ENCODE peak calls at places on chromosomes 7 and 10, in nine cellular contexts. D is midbrain; R is effector CD4-positive, alpha-beta T cell; A is Right ventricle myocardium superior; T is NCI-H1694; E is sciatic nerve; S is activated CD4-positive, CD25-positive, alpha-beta regulatory T cell; Y is mucosa of descending colon; K is HEK293T. V is an unnamed sample.

GRCh38 chr7:40167291-40167690 is 32.5 kb downstream of the SUGCT start:
- DNase-seq in D (no peak), R (no peak), A (no peak), T (no peak), E (no peak), S (no peak), Y (no peak), K (no peak), V (no peak)

GRCh38 chr7:154640266-154640865 is 362.6 kb downstream of the PAXIP1 start:
- DNase-seq in D (peak; percentile 43), R (no peak), A (no peak), T (no peak), E (no peak), S (no peak), Y (peak; percentile 26), K (peak; percentile 28), V (no peak)

GRCh38 chr7:129783097-129783919 is 169.5 kb downstream of the UBE2H start:
- DNase-seq in D (no peak), R (no peak), A (no peak), T (no peak), E (no peak), S (no peak), Y (peak; percentile 37), K (no peak), V (no peak)

GRCh38 chr7:91503934-91504575 is 239.8 kb downstream of the FZD1 start:
- DNase-seq in D (no peak), R (no peak), A (no peak), T (no peak), E (no peak), S (no peak), Y (no peak), K (no peak), V (no peak)

GRCh38 chr10:71569775-71570588 is 149.6 kb downstream of the C10orf105 start:
- DNase-seq in D (peak; percentile 78), R (peak; percentile 73), A (peak; percentile 79), T (peak; percentile 54), E (peak; percentile 91), S (peak; percentile 85), Y (peak; percentile 70), K (peak; percentile 80), V (peak; percentile 2)

GRCh38 chr7:35286422-35286821 is 32.5 kb upstream of the TBX20 start:
- DNase-seq in D (no peak), R (no peak), A (no peak), T (no peak), E (no peak), S (no peak), Y (no peak), K (no peak), V (no peak)

GRCh38 chr7:68800316-68800715 is 798.0 kb upstream of the AUTS2 start:
- DNase-seq in D (no peak), R (no peak), A (no peak), T (no peak), E (no peak), S (no peak), Y (no peak), K (no peak), V (no peak)

GRCh38 chr7:74092321-74092963 is 8.8 kb downstream of the LIMK1 start:
- DNase-seq in D (no peak), R (no peak), A (peak; percentile 69), T (no peak), E (no peak), S (no peak), Y (peak; percentile 45), K (no peak), V (no peak)

GRCh38 chr7:27434729-27435400 is 192.3 kb downstream of the EVX1 start:
- DNase-seq in D (no peak), R (no peak), A (no peak), T (peak; percentile 4), E (no peak), S (no peak), Y (no peak), K (no peak), V (no peak)

GRCh38 chr10:100153239-100153840 is 32.5 kb downstream of the ERLIN1 start:
- DNase-seq in D (no peak), R (no peak), A (no peak), T (no peak), E (no peak), S (no peak), Y (no peak), K (no peak), V (no peak)

GRCh38 chr10:97542169-97543024 is 30.2 kb upstream of the ANKRD2 start:
- DNase-seq in D (peak; percentile 21), R (no peak), A (peak; percentile 78), T (no peak), E (peak; percentile 79), S (no peak), Y (peak; percentile 34), K (no peak), V (no peak)

GRCh38 chr7:131909151-131909768 is 352.8 kb upstream of the PODXL start:
- DNase-seq in D (no peak), R (no peak), A (no peak), T (no peak), E (no peak), S (no peak), Y (peak; percentile 67), K (no peak), V (no peak)

GRCh38 chr7:80781561-80781979 is 137.3 kb downstream of the SEMA3C start:
- DNase-seq in D (peak; percentile 69), R (no peak), A (peak; percentile 52), T (no peak), E (no peak), S (no peak), Y (no peak), K (no peak), V (no peak)

GRCh38 chr7:2666588-2667250 is 21.3 kb upstream of the AMZ1 start:
- DNase-seq in D (no peak), R (no peak), A (no peak), T (no peak), E (no peak), S (no peak), Y (no peak), K (no peak), V (no peak)

GRCh38 chr10:51162002-51162401 is 87.7 kb downstream of the PRKG1 start:
- DNase-seq in D (no peak), R (no peak), A (peak; percentile 65), T (no peak), E (no peak), S (no peak), Y (no peak), K (peak; percentile 7), V (no peak)

GRCh38 chr7:8442814-8443304 is 9.4 kb downstream of the NXPH1 start:
- DNase-seq in D (peak; percentile 39), R (no peak), A (peak; percentile 70), T (no peak), E (peak; percentile 65), S (peak; percentile 19), Y (peak; percentile 61), K (peak; percentile 79), V (no peak)

GRCh38 chr10:25363638-25364037 is 188.8 kb downstream of the GPR158 start:
- DNase-seq in D (no peak), R (no peak), A (no peak), T (no peak), E (no peak), S (no peak), Y (no peak), K (no peak), V (no peak)

GRCh38 chr7:33325754-33326484 is 196.6 kb downstream of the BBS9 start:
- DNase-seq in D (no peak), R (no peak), A (no peak), T (no peak), E (no peak), S (no peak), Y (no peak), K (no peak), V (no peak)

GRCh38 chr10:22029450-22030236 is 26.1 kb upstream of the DNAJC1 start:
- DNase-seq in D (no peak), R (no peak), A (no peak), T (no peak), E (no peak), S (no peak), Y (no peak), K (no peak), V (no peak)

GRCh38 chr7:20236790-20237189 is 19.6 kb upstream of the MACC1 start:
- DNase-seq in D (no peak), R (no peak), A (no peak), T (no peak), E (no peak), S (no peak), Y (no peak), K (no peak), V (no peak)

GRCh38 chr10:124510536-124511158 is 49.0 kb downstream of the LHPP start:
- DNase-seq in D (no peak), R (no peak), A (no peak), T (no peak), E (no peak), S (no peak), Y (no peak), K (no peak), V (no peak)

GRCh38 chr10:61733358-61733940 is 70.7 kb downstream of the CABCOCO1 start:
- DNase-seq in D (peak; percentile 58), R (no peak), A (no peak), T (peak; percentile 36), E (no peak), S (no peak), Y (no peak), K (peak; percentile 45), V (no peak)

GRCh38 chr10:80708808-80709207 is 171.1 kb downstream of the SH2D4B start:
- DNase-seq in D (no peak), R (no peak), A (no peak), T (no peak), E (no peak), S (no peak), Y (no peak), K (no peak), V (no peak)

GRCh38 chr7:143042821-143043271 is 9.3 kb upstream of the OR6V1 start:
- DNase-seq in D (no peak), R (no peak), A (no peak), T (no peak), E (no peak), S (no peak), Y (no peak), K (no peak), V (no peak)

GRCh38 chr10:132884041-132884440 is 58.3 kb downstream of the CFAP46 start:
- DNase-seq in D (no peak), R (no peak), A (peak; percentile 13), T (no peak), E (peak; percentile 45), S (no peak), Y (peak; percentile 4), K (no peak), V (no peak)

GRCh38 chr7:92034116-92034515 is 93.5 kb downstream of the AKAP9 start:
- DNase-seq in D (no peak), R (no peak), A (no peak), T (no peak), E (no peak), S (no peak), Y (no peak), K (no peak), V (no peak)

GRCh38 chr7:91288208-91288824 is 24.1 kb downstream of the FZD1 start:
- DNase-seq in D (peak; percentile 23), R (no peak), A (peak; percentile 51), T (peak; percentile 40), E (peak; percentile 69), S (no peak), Y (peak; percentile 42), K (peak; percentile 34), V (no peak)

GRCh38 chr10:88254091-88254490 is 329.0 kb downstream of the RNLS start:
- DNase-seq in D (no peak), R (no peak), A (no peak), T (no peak), E (no peak), S (no peak), Y (no peak), K (no peak), V (no peak)

GRCh38 chr10:44975487-44976331 is 2.9 kb downstream of the DEPP1 start:
- DNase-seq in D (no peak), R (no peak), A (no peak), T (no peak), E (peak; percentile 76), S (no peak), Y (no peak), K (no peak), V (no peak)

GRCh38 chr7:69109131-69109740 is 489.0 kb upstream of the AUTS2 start:
- DNase-seq in D (no peak), R (no peak), A (no peak), T (peak; percentile 83), E (no peak), S (no peak), Y (no peak), K (no peak), V (no peak)

GRCh38 chr10:104447899-104448298 is 94.3 kb downstream of the CFAP58 start:
- DNase-seq in D (no peak), R (no peak), A (no peak), T (no peak), E (no peak), S (no peak), Y (no peak), K (no peak), V (no peak)

V was measured in NCI-H1930.